ENCODE peak calls at places on chromosomes 5 and 9, in five cellular contexts. P is breast epithelium, S is prostate gland, K is GM23248, E is sigmoid colon. M is an unnamed sample.

GRCh38 chr9:77433675-77434445 is 214.3 kb downstream of the GNA14 start:
- DNase-seq in P (no peak), S (peak; percentile 58), K (peak; percentile 87), E (peak; percentile 84), M (no peak)

GRCh38 chr9:33719581-33720374 is 75.6 kb upstream of the PRSS3 start:
- DNase-seq in P (no peak), S (no peak), K (peak; percentile 31), E (no peak), M (no peak)

GRCh38 chr5:6766558-6767191 is 53.4 kb downstream of the TENT4A start:
- DNase-seq in P (peak; percentile 92), S (peak; percentile 88), K (peak; percentile 78), E (peak; percentile 93), M (no peak)

GRCh38 chr9:115743709-115744605 is 409.6 kb upstream of the PAPPA start:
- DNase-seq in P (no peak), S (no peak), K (no peak), E (no peak), M (no peak)

GRCh38 chr5:143435207-143435657 is 31.7 kb upstream of the NR3C1 start:
- DNase-seq in P (no peak), S (no peak), K (no peak), E (no peak), M (peak; percentile 57)

GRCh38 chr9:112380771-112381181 is 868 bp downstream of the HSDL2 start:
- DNase-seq in P (no peak), S (no peak), K (peak; percentile 48), E (no peak), M (no peak)

GRCh38 chr5:125176005-125176390 is 429.6 kb upstream of the ZNF608 start:
- DNase-seq in P (no peak), S (peak; percentile 59), K (no peak), E (no peak), M (no peak)

GRCh38 chr9:109475526-109475925 is 22.6 kb downstream of the PTPN3 start:
- DNase-seq in P (no peak), S (peak; percentile 54), K (no peak), E (no peak), M (no peak)

GRCh38 chr9:122031157-122031556 is 62.0 kb downstream of the TTLL11 start:
- DNase-seq in P (no peak), S (no peak), K (no peak), E (no peak), M (no peak)

GRCh38 chr5:75368391-75368790 is 31.4 kb downstream of the HMGCR start:
- DNase-seq in P (no peak), S (no peak), K (peak; percentile 24), E (no peak), M (no peak)

GRCh38 chr5:53027913-53028312 is 38.8 kb downstream of the ITGA2 start:
- DNase-seq in P (no peak), S (peak; percentile 47), K (peak; percentile 85), E (no peak), M (no peak)

GRCh38 chr5:179275941-179276837 is 69.1 kb downstream of the ADAMTS2 start:
- DNase-seq in P (no peak), S (no peak), K (peak; percentile 99), E (peak; percentile 94), M (no peak)

GRCh38 chr5:181217805-181218065 is 5.3 kb upstream of the TRIM41 start:
- DNase-seq in P (no peak), S (no peak), K (no peak), E (no peak), M (peak; percentile 61)

GRCh38 chr9:6646028-6646636 is 603 bp upstream of the GLDC start:
- DNase-seq in P (no peak), S (no peak), K (no peak), E (no peak), M (peak; percentile 7)

GRCh38 chr5:19488786-19489185 is 499.2 kb downstream of the CDH18 start:
- DNase-seq in P (no peak), S (no peak), K (no peak), E (no peak), M (no peak)

GRCh38 chr5:893711-894110 is 1.0 kb downstream of the TRIP13 start:
- DNase-seq in P (no peak), S (no peak), K (no peak), E (peak; percentile 48), M (no peak)

GRCh38 chr9:36798350-36799065 is 225.8 kb downstream of the MELK start:
- DNase-seq in P (no peak), S (no peak), K (no peak), E (no peak), M (no peak)

GRCh38 chr5:9423611-9424010 is 122.3 kb downstream of the SEMA5A start:
- DNase-seq in P (no peak), S (no peak), K (peak; percentile 63), E (no peak), M (no peak)

GRCh38 chr9:89534464-89534863 is 36.6 kb upstream of the SEMA4D start:
- DNase-seq in P (no peak), S (no peak), K (no peak), E (no peak), M (no peak)

GRCh38 chr9:86281577-86282076 is 711 bp downstream of the ISCA1 start:
- DNase-seq in P (peak; percentile 54), S (no peak), K (peak; percentile 49), E (no peak), M (no peak)

GRCh38 chr9:70979971-70980370 is 141.4 kb downstream of the TRPM3 start:
- DNase-seq in P (no peak), S (no peak), K (peak; percentile 50), E (no peak), M (no peak)

GRCh38 chr9:22210262-22210661 is 201.2 kb upstream of the CDKN2B start:
- DNase-seq in P (no peak), S (no peak), K (peak; percentile 51), E (no peak), M (no peak)

GRCh38 chr9:129899620-129900019 is 64.4 kb downstream of the USP20 start:
- DNase-seq in P (no peak), S (no peak), K (no peak), E (no peak), M (no peak)
- H3K36me3 ChIP-seq in P (no peaks in the 10 kb centered on the region), S (no peaks in the 10 kb centered on the region), K (peaks cover 6% of the 10 kb centered on the region), E (peaks cover 63% of the 10 kb centered on the region), M (peaks cover 38% of the 10 kb centered on the region)

DNA sequence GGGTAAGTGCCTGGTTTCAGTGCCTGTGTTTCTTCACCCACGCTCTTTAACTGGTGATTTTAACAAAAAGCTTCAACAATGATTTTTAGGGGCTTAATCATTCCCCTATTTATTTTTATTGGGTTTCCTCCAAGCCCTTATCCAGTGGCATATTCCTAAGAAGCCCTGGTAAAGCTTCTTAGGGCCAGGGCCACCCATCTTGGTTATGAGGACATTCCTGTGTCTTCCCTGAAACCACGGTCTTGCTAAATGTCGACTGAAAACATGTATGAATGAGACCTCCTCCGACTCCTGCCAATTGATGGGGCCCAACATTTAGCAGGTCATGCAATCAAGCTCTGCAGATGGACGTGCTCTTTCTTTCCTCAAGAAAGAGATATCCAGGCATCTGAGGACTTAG is 13.7 kb upstream of the CARTPT start:
- DNase-seq in P (no peak), S (no peak), K (no peak), E (no peak), M (no peak)
- H3K4me3 ChIP-seq in P (no peak overlapping the region), S (no peak overlapping the region), K (no peak overlapping the region), E (no peak overlapping the region), M (no peak overlapping the region)

GRCh38 chr5:173885481-173886010 is 2.6 kb upstream of the CPEB4 start:
- DNase-seq in P (no peak), S (no peak), K (no peak), E (no peak), M (no peak)
- H3K27ac ChIP-seq in P (peak overlapping the region; percentile 9), S (no peak overlapping the region), K (no peak overlapping the region), E (no peak overlapping the region), M (no peak overlapping the region)

GRCh38 chr5:113538313-113538712 is 24.8 kb downstream of the YTHDC2 start:
- DNase-seq in P (no peak), S (no peak), K (no peak), E (no peak), M (no peak)
- H3K36me3 ChIP-seq in P (peaks cover 5% of the 10 kb centered on the region), S (no peaks in the 10 kb centered on the region), K (peaks cover 25% of the 10 kb centered on the region), E (peaks cover 22% of the 10 kb centered on the region), M (peaks cover 12% of the 10 kb centered on the region)

DNA sequence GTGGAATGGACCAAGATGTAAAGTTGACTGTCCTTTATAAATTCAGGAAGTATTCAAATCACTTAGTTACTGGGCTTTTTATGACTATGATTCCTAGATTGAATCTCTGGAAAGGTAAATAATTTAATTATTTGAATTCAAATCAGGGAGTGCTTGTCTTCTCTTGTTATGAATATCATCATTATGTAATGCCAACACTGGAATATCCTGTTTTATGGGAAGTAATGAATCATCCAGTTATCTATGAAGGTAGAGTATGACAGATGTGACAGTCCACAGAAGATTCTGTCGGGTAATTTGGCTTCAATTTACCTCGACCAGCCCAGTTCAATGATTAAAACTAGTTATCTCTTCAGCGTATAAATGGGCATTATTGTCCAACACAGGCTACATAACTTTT is 141.0 kb upstream of the NUDT12 start:
- DNase-seq in P (no peak), S (no peak), K (no peak), E (no peak), M (no peak)
- H3K4me3 ChIP-seq in P (no peak overlapping the region), S (no peak overlapping the region), K (no peak overlapping the region), E (no peak overlapping the region), M (no peak overlapping the region)

GRCh38 chr5:74250304-74251102 is 390.0 kb downstream of the ENC1 start:
- DNase-seq in P (no peak), S (no peak), K (no peak), E (no peak), M (no peak)

GRCh38 chr5:74248576-74248975 is 392.0 kb downstream of the ENC1 start:
- DNase-seq in P (no peak), S (no peak), K (no peak), E (no peak), M (no peak)

GRCh38 chr5:74254257-74254656 is 386.3 kb downstream of the ENC1 start:
- DNase-seq in P (no peak), S (no peak), K (no peak), E (no peak), M (no peak)

GRCh38 chr5:74252033-74252430 is 388.5 kb downstream of the ENC1 start:
- DNase-seq in P (no peak), S (no peak), K (no peak), E (no peak), M (no peak)

DNA sequence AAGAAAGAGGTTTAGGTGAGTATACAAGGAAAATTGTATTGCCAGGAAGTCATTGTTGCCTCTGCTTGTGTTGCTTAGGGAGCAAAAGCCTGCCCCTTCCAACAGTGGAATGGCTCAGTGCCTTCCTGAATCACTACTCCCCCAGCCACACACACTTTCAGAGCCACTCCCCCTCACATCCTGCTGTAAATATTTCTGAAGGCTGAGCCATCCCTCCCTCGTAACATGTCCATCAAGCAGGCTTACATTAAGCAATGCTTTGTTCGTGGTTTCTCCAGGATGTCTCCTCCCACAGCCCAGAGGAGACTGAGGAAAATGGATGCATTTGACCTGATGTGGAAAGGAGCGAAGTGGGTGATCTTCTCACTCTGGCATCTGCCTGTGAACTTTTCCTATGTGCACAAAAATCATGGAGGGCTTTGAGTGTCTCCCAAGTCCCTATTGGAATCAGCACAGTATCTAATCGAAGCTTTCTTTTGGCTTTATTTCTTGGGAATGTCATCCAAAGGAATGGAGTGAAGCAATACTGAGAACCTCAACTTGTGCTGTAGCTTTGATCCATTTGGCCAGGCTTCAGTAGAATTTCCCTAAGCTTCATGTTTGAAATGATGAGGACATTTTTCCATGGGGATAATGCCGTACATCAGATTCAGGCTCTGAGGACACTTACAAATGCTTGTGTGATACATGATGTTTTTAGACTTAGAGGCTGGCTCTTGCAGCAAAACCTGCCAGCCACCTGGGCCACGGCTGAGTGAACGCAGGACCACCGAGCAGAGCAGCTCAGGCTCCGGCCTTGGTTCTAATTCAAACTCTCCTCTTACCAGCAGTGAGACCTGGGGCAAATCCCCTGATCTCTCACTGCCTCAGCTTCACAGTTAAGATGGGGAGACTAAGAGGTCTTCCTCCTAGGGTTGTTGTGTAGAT is 389.2 kb downstream of the ENC1 start:
- DNase-seq in P (no peak), S (peak; percentile 59), K (peak; percentile 96), E (peak; percentile 80), M (no peak)
- H3K27ac ChIP-seq in P (peak overlapping the region; percentile 57), S (no peak overlapping the region), K (peak overlapping the region; percentile 85), E (peak overlapping the region; percentile 36), M (no peak overlapping the region)